ENCODE peak calls at places on chromosomes 2 and 18, in eight cellular contexts. J is spleen, H is astrocyte of the spinal cord, Y is foreskin fibroblast, L is body of pancreas, K is left lung, E is AG04449, S is pancreas. B is an unnamed sample.

GRCh38 chr2:25493207-25493606 is 151.5 kb upstream of the DNMT3A start:
- DNase-seq in S (no peak), H (no peak), J (no peak), K (no peak), Y (no peak), E (no peak), L (no peak), B (no peak)

GRCh38 chr2:100819365-100820345 is at the start of gene NPAS2:
- DNase-seq in L (peak), Y (peak), S (peak), E (no peak), H (peak), J (no peak), K (peak), B (no peak)

GRCh38 chr2:38030590-38031326 is 45.2 kb downstream of the CYP1B1 start:
- DNase-seq in E (no peak), S (no peak), L (no peak), Y (no peak), J (no peak), H (peak), K (no peak), B (no peak)

GRCh38 chr2:65661980-65662653 is 229.7 kb upstream of the SPRED2 start:
- DNase-seq in Y (no peak), S (no peak), L (no peak), H (no peak), J (no peak), E (no peak), K (no peak), B (no peak)

GRCh38 chr2:3377279-3377611 is 373 bp downstream of the EIPR1 start:
- DNase-seq in L (no peak), S (no peak), J (no peak), K (no peak), Y (peak), E (no peak), H (peak), B (peak)

GRCh38 chr2:220893411-220893810 is 678.7 kb downstream of the EPHA4 start:
- DNase-seq in J (no peak), E (no peak), L (no peak), Y (no peak), S (no peak), K (no peak), H (peak), B (peak)

GRCh38 chr2:178306351-178307073 is 112.2 kb downstream of the OSBPL6 start:
- DNase-seq in J (no peak), H (peak), L (peak), S (peak), K (peak), E (no peak), Y (peak), B (peak)

GRCh38 chr2:77156599-77156998 is 365.6 kb downstream of the LRRTM4 start:
- DNase-seq in K (no peak), J (no peak), E (no peak), H (no peak), S (no peak), L (no peak), Y (no peak), B (no peak)

GRCh38 chr18:44507729-44508325 is 172.9 kb upstream of the SETBP1 start:
- DNase-seq in Y (no peak), L (no peak), J (peak), H (no peak), S (no peak), K (peak), E (no peak), B (no peak)

GRCh38 chr2:214328941-214329340 is 81.9 kb upstream of the VWC2L start:
- DNase-seq in Y (no peak), H (no peak), S (no peak), K (no peak), J (no peak), E (no peak), L (no peak), B (no peak)

GRCh38 chr18:44759925-44760342 is 79.2 kb downstream of the SETBP1 start:
- DNase-seq in Y (no peak), J (no peak), S (no peak), K (no peak), L (no peak), H (no peak), E (no peak), B (no peak)

DNA sequence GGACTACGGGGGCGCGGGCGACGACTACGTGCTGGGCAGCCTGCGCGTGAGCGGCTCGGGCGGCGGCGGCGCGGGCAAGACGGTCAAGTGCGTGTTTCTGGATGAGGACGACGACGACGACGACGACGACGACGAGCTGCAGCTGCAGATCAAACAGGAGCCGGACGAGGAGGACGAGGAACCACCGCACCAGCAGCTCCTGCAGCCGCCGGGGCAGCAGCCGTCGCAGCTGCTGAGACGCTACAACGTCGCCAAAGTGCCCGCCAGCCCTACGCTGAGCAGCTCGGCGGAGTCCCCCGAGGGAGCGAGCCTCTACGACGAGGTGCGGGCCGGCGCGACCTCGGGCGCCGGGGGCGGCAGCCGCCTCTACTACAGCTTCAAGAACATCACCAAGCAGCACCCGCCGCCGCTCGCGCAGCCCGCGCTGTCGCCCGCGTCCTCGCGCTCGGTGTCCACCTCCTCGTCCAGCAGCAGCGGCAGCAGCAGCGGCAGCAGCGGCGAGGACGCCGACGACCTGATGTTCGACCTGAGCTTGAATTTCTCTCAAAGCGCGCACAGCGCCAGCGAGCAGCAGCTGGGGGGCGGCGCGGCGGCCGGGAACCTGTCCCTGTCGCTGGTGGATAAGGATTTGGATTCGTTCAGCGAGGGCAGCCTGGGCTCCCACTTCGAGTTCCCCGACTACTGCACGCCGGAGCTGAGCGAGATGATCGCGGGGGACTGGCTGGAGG is 1.3 kb downstream of the SOX11 start:
- DNase-seq in Y (no peak), J (peak), K (peak), S (peak), E (no peak), L (no peak), H (peak), B (no peak)
- H3K4me3 ChIP-seq in Y (peak), J (peak), K (no peak), S (no peak), E (peak), L (no peak), H (peak), B (no peak)

DNA sequence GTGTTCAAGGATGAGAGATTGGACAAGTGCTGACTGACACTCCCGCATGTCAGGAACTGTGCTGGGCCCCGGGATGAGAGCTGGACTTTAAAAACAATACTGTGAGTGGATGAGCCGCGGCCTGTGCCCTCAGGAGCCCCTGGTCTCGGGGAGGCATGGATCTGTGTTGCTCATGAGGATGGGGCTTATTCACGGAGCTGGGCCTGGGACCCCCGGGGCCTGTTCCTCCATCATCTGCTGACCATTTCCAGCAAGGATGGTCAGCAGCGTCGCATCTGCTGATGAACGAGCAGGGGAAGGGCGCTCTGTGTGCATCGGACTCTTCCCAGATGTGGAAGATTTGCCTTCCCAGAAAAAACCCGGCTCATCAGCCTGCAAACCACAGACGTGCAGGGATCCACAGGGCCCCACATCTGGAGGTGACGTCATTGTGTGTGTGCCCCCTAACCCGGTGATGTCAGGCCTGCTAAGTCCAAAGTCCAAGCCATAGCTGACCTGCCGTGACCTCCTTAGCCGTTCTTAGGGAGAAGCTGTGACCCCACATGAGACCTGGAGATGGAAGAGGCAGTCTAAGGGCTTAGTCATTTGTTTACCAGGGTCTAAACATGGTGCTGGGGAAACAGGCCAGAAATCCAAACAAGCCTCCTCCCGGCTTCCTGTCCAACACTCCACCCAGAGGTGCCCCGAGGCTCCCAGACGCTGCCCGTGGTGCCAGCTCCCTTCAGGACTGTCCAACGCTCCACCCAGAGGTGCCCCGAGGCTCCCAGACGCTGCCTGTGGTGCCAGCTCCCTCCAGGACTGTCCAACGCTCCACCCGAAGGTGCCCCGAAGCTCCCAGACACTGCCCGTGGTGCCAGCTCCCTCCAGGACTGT is 143.9 kb downstream of the PXDN start:
- DNase-seq in L (no peak), H (no peak), K (peak), Y (peak), E (no peak), J (no peak), S (no peak), B (no peak)
- TF ChIP-seq CTCF in L (no peak), H (no peak), K (no peak), Y (no peak), E (no peak), J (no peak), S (no peak), B (no peak)

GRCh38 chr2:169693344-169693743 is 861 bp downstream of the CFAP210 start:
- DNase-seq in H (no peak), Y (no peak), L (no peak), K (no peak), E (no peak), J (no peak), S (no peak), B (no peak)
- H3K4me3 ChIP-seq in H (no peak), Y (peak), L (no peak), K (no peak), E (no peak), J (no peak), S (no peak), B (no peak)

DNA sequence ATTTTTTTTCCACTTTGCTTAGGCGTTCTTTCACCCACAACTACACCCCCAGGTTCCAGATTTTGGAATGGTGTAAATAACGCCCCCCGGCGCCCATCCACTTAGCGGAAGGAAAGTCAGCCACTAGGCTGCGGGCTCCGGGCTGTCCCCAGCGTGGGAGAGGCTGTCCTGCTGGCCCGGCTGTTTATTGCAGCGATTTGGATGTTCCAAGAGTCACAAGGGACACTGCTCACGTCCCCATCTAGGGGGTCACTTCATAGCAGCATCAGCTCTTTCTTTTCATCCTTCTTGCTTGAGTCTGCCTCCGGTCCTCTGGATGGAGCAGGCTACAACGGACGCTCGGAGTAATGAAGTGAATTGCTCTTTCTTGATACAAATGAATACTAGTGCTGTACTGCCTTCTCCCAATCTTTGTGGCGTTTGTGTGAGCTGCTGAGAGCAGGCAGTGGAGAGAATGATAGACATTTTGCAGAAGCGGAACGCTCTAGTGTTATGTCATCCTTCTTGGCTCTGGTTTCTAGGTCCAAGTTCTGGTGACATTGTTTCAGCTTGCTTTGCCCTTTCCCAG is 50.7 kb upstream of the PAIP2B start:
- DNase-seq in K (no peak), Y (peak), L (peak), S (peak), J (peak), H (peak), E (no peak), B (no peak)
- TF ChIP-seq CTCF in K (peak), Y (peak), L (peak), S (no peak), J (no peak), H (peak), E (peak), B (peak)

DNA sequence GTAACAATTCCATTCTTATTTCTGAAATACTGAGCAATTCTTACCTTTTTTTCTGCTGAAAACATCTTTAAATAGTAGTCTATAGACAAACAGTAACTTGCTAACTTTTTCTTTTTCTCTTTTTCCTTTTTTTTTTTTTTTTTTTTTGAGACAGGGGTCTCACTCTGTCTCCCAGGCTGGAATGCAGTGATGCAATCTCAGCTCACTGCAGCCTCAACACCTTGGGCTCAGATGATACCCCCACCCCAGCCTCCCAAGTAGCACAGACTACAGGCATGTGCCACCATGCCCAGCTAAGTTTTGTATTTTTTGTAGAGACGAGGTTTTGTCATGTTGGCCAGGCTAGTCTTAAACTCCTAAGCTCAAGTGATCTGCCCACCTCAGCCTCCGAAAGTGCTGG is 42.2 kb downstream of the MFSD6 start:
- DNase-seq in E (no peak), L (no peak), J (no peak), K (no peak), H (no peak), S (no peak), Y (no peak), B (no peak)
- H3K4me3 ChIP-seq in E (no peak), L (no peak), J (no peak), K (no peak), H (no peak), S (no peak), Y (no peak), B (no peak)

DNA sequence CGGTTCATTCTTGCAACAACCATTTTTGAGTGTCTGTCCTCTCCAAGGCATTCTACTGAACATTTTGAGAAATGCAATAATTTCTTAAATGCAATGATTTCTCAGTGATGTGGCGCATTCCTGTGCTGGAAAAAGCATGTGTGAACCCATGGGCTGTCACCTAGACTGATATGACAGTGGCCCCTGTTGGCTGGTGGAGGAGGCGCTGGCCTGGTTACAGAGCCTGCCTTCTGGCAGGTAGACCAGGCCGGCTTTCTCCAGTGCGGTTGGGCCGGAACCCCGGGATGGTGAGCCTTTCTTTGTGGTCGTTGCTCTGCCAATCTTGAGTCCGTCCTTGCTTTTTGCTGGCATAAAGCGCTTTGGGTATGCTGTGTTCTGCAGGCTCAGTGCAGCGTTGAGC is 33.7 kb downstream of the TSHZ1 start:
- DNase-seq in L (no peak), Y (no peak), J (no peak), H (peak), K (no peak), S (no peak), E (no peak), B (no peak)
- TF ChIP-seq CTCF in L (peak), Y (peak), J (no peak), H (peak), K (no peak), S (no peak), E (no peak), B (peak)

GRCh38 chr2:106582431-106583143 is 95.4 kb downstream of the CD8B2 start:
- DNase-seq in H (peak), K (peak), L (peak), E (no peak), Y (peak), J (peak), S (peak), B (peak)
- H3K4me3 ChIP-seq in H (peak), K (no peak), L (no peak), E (peak), Y (peak), J (peak), S (no peak), B (no peak)

GRCh38 chr2:71790261-71791038 is 337.1 kb downstream of the DYSF start:
- DNase-seq in H (no peak), K (no peak), S (no peak), J (peak), L (no peak), Y (no peak), E (no peak), B (no peak)

GRCh38 chr2:71788601-71789240 is 335.4 kb downstream of the DYSF start:
- DNase-seq in Y (no peak), S (no peak), J (peak), H (no peak), K (no peak), E (no peak), L (no peak), B (no peak)

GRCh38 chr2:71791051-71791450 is 337.7 kb downstream of the DYSF start:
- DNase-seq in S (no peak), Y (no peak), J (peak), L (no peak), K (no peak), H (no peak), E (no peak), B (no peak)

GRCh38 chr2:71788186-71788525 is 334.8 kb downstream of the DYSF start:
- DNase-seq in S (no peak), Y (no peak), L (no peak), H (no peak), E (no peak), J (peak), K (no peak), B (no peak)

DNA sequence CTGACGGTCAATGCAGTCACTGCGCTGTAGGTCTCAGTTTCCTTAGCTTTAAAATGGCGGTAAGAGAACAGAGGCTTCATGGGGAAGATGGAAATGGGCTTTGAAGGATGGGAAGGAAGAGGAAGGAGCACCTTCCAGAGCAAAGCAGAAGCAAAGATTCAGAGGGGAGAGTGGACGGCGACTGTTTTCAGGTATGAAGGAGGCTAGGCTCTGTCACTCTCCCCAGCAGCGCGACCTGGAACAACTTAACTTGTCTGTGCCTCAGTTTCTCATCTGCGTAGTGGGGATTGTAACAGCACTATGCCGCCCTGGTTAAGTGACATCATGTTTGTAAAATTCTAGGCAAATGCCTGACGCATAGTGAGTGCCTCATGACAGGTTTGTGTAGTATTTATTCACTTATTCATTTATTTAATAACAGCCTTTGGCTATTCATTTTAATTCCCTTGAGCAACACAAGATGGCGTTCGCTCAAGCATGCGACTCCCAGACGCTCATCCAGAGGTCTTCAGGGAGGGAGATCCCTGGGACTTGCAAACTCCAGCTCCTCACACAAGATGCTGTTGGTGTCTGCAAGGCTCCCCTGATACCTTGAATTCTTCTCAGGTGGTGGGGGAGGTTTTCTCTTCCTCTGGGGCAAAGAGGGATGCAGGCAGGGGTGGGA is 336.3 kb downstream of the DYSF start:
- DNase-seq in K (no peak), H (no peak), Y (peak), L (no peak), S (no peak), J (peak), E (no peak), B (no peak)
- TF ChIP-seq CTCF in K (no peak), H (no peak), Y (peak), L (no peak), S (no peak), J (no peak), E (peak), B (no peak)

DNA sequence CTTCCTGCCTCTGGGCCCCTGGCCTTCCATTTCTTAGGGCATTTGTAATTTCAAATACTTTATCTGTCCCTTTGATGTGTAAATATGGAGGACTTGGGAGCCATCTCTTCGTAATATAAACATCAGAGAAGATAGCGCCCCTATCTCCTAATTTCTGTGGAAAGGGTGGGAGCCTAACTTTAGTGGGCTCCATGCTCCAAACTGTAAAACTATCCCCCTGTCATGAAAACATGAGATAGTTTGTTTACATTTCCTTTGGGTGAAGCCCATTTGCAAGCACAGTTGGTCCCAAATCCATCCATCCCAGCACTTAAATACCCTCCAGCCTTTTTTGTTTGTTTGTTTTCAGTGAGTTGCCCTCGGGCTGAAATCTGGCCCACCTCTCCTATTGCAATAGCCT is 782.6 kb upstream of the FSHR start:
- DNase-seq in J (no peak), Y (no peak), K (no peak), H (no peak), S (no peak), L (no peak), E (no peak), B (no peak)
- H3K4me3 ChIP-seq in J (no peak), Y (no peak), K (no peak), H (no peak), S (no peak), L (no peak), E (no peak), B (no peak)

B was measured in bronchial epithelial cell.